ENCODE peak calls at places on chromosome 6, in ten cellular contexts. X, O, P, E, T, A, W, L, D and G are unnamed samples.

GRCh38 chr6:37731888-37732287 is 34.2 kb upstream of the MDGA1 start:
- DNase-seq in T (peak), A (no peak), P (no peak), O (peak), D (no peak), W (peak), E (peak), L (peak), X (peak), G (no peak)

GRCh38 chr6:33692078-33692759 is 19.3 kb downstream of the UQCC2 start:
- DNase-seq in A (no peak), X (no peak), P (no peak), L (no peak), W (no peak), D (peak), T (no peak), E (no peak), O (no peak), G (no peak)

GRCh38 chr6:42774201-42774600 is 7.7 kb upstream of the BICRAL start:
- DNase-seq in X (no peak), P (no peak), D (no peak), W (no peak), L (no peak), T (no peak), E (no peak), O (no peak), A (no peak), G (no peak)

GRCh38 chr6:76240092-76240491 is 167.6 kb upstream of the IMPG1 start:
- DNase-seq in O (no peak), P (no peak), X (no peak), A (no peak), L (no peak), W (no peak), E (no peak), T (no peak), D (no peak), G (no peak)

GRCh38 chr6:128350416-128351254 is 169.8 kb downstream of the PTPRK start:
- DNase-seq in A (no peak), L (no peak), O (no peak), P (no peak), X (no peak), D (peak), W (no peak), E (no peak), T (peak), G (no peak)

GRCh38 chr6:103122766-103123601 is 1729.5 kb downstream of the GRIK2 start:
- DNase-seq in P (no peak), O (no peak), W (no peak), T (peak), X (no peak), D (peak), E (no peak), L (peak), A (peak), G (no peak)

GRCh38 chr6:106527979-106528378 is 101.3 kb downstream of the RTN4IP1 start:
- DNase-seq in P (no peak), X (no peak), W (no peak), E (no peak), L (no peak), T (no peak), A (peak), O (no peak), D (peak), G (no peak)

GRCh38 chr6:159038914-159039884 is 5.6 kb downstream of the TAGAP start:
- DNase-seq in T (no peak), W (peak), E (no peak), O (peak), A (no peak), L (peak), X (no peak), P (no peak), D (peak), G (no peak)

GRCh38 chr6:87755697-87756671 is 54.0 kb upstream of the AKIRIN2 start:
- DNase-seq in O (no peak), X (no peak), L (no peak), D (peak), A (no peak), P (no peak), T (no peak), W (no peak), E (no peak), G (no peak)

GRCh38 chr6:11853678-11854417 is 75.2 kb upstream of the ADTRP start:
- DNase-seq in E (no peak), W (no peak), T (no peak), X (no peak), D (peak), P (no peak), L (peak), O (no peak), A (no peak), G (no peak)

GRCh38 chr6:119215885-119216590 is 133.5 kb downstream of the MAN1A1 start:
- DNase-seq in W (no peak), A (no peak), O (no peak), P (no peak), X (no peak), L (no peak), T (no peak), D (no peak), E (no peak), G (no peak)

GRCh38 chr6:106501836-106502447 is 127.4 kb downstream of the RTN4IP1 start:
- DNase-seq in W (no peak), L (no peak), D (peak), E (no peak), A (no peak), O (no peak), P (no peak), X (no peak), T (no peak), G (no peak)

GRCh38 chr6:116500969-116501433 is 10.4 kb upstream of the CALHM5 start:
- DNase-seq in D (no peak), X (no peak), E (no peak), A (no peak), P (no peak), W (no peak), O (no peak), L (no peak), T (peak), G (no peak)

GRCh38 chr6:89501239-89501638 is 68.3 kb downstream of the ANKRD6 start:
- DNase-seq in O (no peak), L (no peak), X (no peak), D (peak), P (no peak), T (no peak), W (no peak), E (no peak), A (no peak), G (no peak)

GRCh38 chr6:25318589-25318988 is 39.4 kb downstream of the CARMIL1 start:
- DNase-seq in P (no peak), W (no peak), T (no peak), A (no peak), D (no peak), O (no peak), X (no peak), E (no peak), L (no peak), G (no peak)

GRCh38 chr6:110287462-110288341 is 70.4 kb downstream of the METTL24 start:
- DNase-seq in L (no peak), P (no peak), D (no peak), E (no peak), T (peak), X (no peak), O (no peak), W (no peak), A (no peak), G (no peak)

GRCh38 chr6:52515219-52515960 is 61.5 kb downstream of the TRAM2 start:
- DNase-seq in W (no peak), X (no peak), A (no peak), P (no peak), E (no peak), O (no peak), T (no peak), L (no peak), D (peak), G (no peak)

GRCh38 chr6:89583559-89583958 is 55.0 kb downstream of the LYRM2 start:
- DNase-seq in E (no peak), P (no peak), T (no peak), X (no peak), L (no peak), W (no peak), O (no peak), D (no peak), A (no peak), G (no peak)

GRCh38 chr6:39256294-39256693 is 27.0 kb upstream of the KCNK5 start:
- DNase-seq in T (no peak), W (no peak), P (no peak), D (no peak), L (no peak), A (no peak), X (no peak), E (no peak), O (no peak), G (no peak)